ENCODE peak calls at places on chromosomes 6 and 20, in five cellular contexts. O is HepG2; A is central memory CD8-positive, alpha-beta T cell; Z is iPS-NIHi11; H is activated CD4-positive, alpha-beta T cell treated with anti-CD3 and anti-CD28 coated beads, Interleukin-2, amount 10 ng/mL, durations not matched to agents 7 days and 5 days. Q is an unnamed sample.

GRCh38 chr20:55086421-55086820 is 611.0 kb downstream of the DOK5 start:
- DNase-seq in O (no peak), Z (no peak), A (no peak), H (no peak), Q (no peak)

GRCh38 chr6:125255201-125255600 is 46.6 kb downstream of the HDDC2 start:
- DNase-seq in A (no peak), Z (no peak), H (no peak), O (no peak), Q (no peak)

GRCh38 chr6:70675822-70676221 is 8.1 kb downstream of the SMAP1 start:
- DNase-seq in Z (no peak), A (no peak), O (no peak), H (no peak), Q (no peak)

GRCh38 chr6:85135376-85136094 is 314.3 kb upstream of the NT5E start:
- DNase-seq in A (no peak), O (no peak), Z (no peak), H (no peak), Q (no peak)

GRCh38 chr20:33984320-33984719 is 9.4 kb upstream of the RALY start:
- DNase-seq in Z (no peak), H (no peak), O (no peak), A (no peak), Q (no peak)

GRCh38 chr6:118770835-118771234 is 119.4 kb upstream of the CEP85L start:
- DNase-seq in Z (no peak), A (no peak), H (no peak), O (no peak), Q (no peak)

GRCh38 chr6:89244237-89244985 is 27.3 kb upstream of the GABRR1 start:
- DNase-seq in Z (no peak), O (no peak), H (no peak), A (no peak), Q (no peak)

GRCh38 chr20:59153355-59153681 is 10.3 kb upstream of the ZNF831 start:
- DNase-seq in H (no peak), O (no peak), A (no peak), Z (no peak), Q (no peak)

GRCh38 chr6:163252132-163252729 is 162.3 kb upstream of the QKI start:
- DNase-seq in A (no peak), H (no peak), Z (no peak), O (no peak), Q (no peak)

GRCh38 chr20:21693322-21693721 is 12.1 kb upstream of the PAX1 start:
- DNase-seq in A (no peak), H (no peak), Z (peak), O (peak), Q (no peak)

GRCh38 chr6:26414281-26414680 is 12.2 kb downstream of the BTN3A1 start:
- DNase-seq in H (no peak), O (no peak), Z (no peak), A (no peak), Q (no peak)

GRCh38 chr20:54194724-54195438 is 13.0 kb upstream of the PFDN4 start:
- DNase-seq in Z (no peak), A (no peak), O (peak), H (no peak), Q (no peak)

GRCh38 chr20:1491281-1491840 is at the start of gene SIRPB2:
- DNase-seq in H (no peak), A (no peak), O (no peak), Z (no peak), Q (no peak)

GRCh38 chr20:53706511-53707031 is 112.9 kb upstream of the ZNF217 start:
- DNase-seq in A (no peak), H (peak), Z (no peak), O (no peak), Q (no peak)

GRCh38 chr6:13818341-13818740 is 4.0 kb upstream of the MCUR1 start:
- DNase-seq in Z (no peak), O (peak), H (no peak), A (no peak), Q (no peak)

GRCh38 chr6:17394192-17394611 is 807 bp downstream of the CAP2 start:
- DNase-seq in A (no peak), Z (peak), O (peak), H (no peak), Q (no peak)